ENCODE peak calls at places on chromosomes 12 and 14, in five cellular contexts. W, N, I, C and S are unnamed samples.

GRCh38 chr12:79023784-79024183 is 159.2 kb downstream of the SYT1 start:
- DNase-seq in W (no peak), N (no peak), I (no peak), C (no peak), S (no peak)

GRCh38 chr14:98798099-98798498 is 473.9 kb downstream of the BCL11B start:
- DNase-seq in W (peak; percentile 98), N (no peak), I (no peak), C (no peak), S (no peak)

GRCh38 chr12:129551441-129551840 is 352.4 kb downstream of the TMEM132D start:
- DNase-seq in W (no peak), N (no peak), I (no peak), C (no peak), S (no peak)

GRCh38 chr12:108611884-108612415 is 14.1 kb upstream of the TMEM119 start:
- DNase-seq in W (no peak), N (peak; percentile 78), I (peak; percentile 55), C (peak; percentile 93), S (peak; percentile 83)

GRCh38 chr14:105817971-105818711 is 291.8 kb downstream of the TMEM121 start:
- DNase-seq in W (no peak), N (no peak), I (no peak), C (no peak), S (no peak)

GRCh38 chr12:121025442-121026226 is 9.3 kb upstream of the C12orf43 start:
- DNase-seq in W (no peak), N (no peak), I (no peak), C (no peak), S (no peak)

GRCh38 chr12:27619308-27619707 is 76.9 kb upstream of the REP15 start:
- DNase-seq in W (no peak), N (no peak), I (no peak), C (no peak), S (peak; percentile 54)

GRCh38 chr14:96173646-96174475 is 30.8 kb upstream of the BDKRB2 start:
- DNase-seq in W (no peak), N (no peak), I (no peak), C (no peak), S (no peak)

GRCh38 chr12:126212827-126213226 is 1147.6 kb downstream of the AACS start:
- DNase-seq in W (no peak), N (no peak), I (no peak), C (no peak), S (no peak)

GRCh38 chr12:15596174-15596573 is 193.0 kb downstream of the EPS8 start:
- DNase-seq in W (no peak), N (no peak), I (no peak), C (no peak), S (no peak)

GRCh38 chr14:90559811-90560492 is 163.1 kb downstream of the CALM1 start:
- DNase-seq in W (no peak), N (no peak), I (no peak), C (no peak), S (peak; percentile 45)

GRCh38 chr14:88546621-88547385 is 8.0 kb downstream of the PTPN21 start:
- DNase-seq in W (no peak), N (no peak), I (no peak), C (no peak), S (no peak)

GRCh38 chr12:93857279-93857894 is 180.2 kb downstream of the CRADD start:
- DNase-seq in W (no peak), N (no peak), I (no peak), C (no peak), S (no peak)

GRCh38 chr12:46533723-46534122 is 161.2 kb upstream of the SLC38A2 start:
- DNase-seq in W (no peak), N (no peak), I (no peak), C (no peak), S (no peak)

GRCh38 chr12:13000616-13000934 is 510 bp upstream of the HEBP1 start:
- DNase-seq in W (peak; percentile 24), N (no peak), I (no peak), C (no peak), S (peak; percentile 73)

GRCh38 chr12:123132951-123133619 is 17.8 kb downstream of the PITPNM2 start:
- DNase-seq in W (peak; percentile 77), N (no peak), I (no peak), C (no peak), S (no peak)

GRCh38 chr12:52203126-52203921 is 11.5 kb upstream of the KRT80 start:
- DNase-seq in W (peak; percentile 92), N (no peak), I (no peak), C (peak; percentile 54), S (peak; percentile 69)

GRCh38 chr12:111775205-111776193 is 8.8 kb downstream of the ALDH2 start:
- DNase-seq in W (peak; percentile 65), N (no peak), I (no peak), C (peak; percentile 75), S (peak; percentile 93)

GRCh38 chr14:94102768-94103482 is 7.6 kb upstream of the IFI27 start:
- DNase-seq in W (no peak), N (no peak), I (no peak), C (peak; percentile 32), S (no peak)

GRCh38 chr14:99574099-99574880 is 29.7 kb downstream of the CCDC85C start:
- DNase-seq in W (no peak), N (no peak), I (no peak), C (peak; percentile 91), S (peak; percentile 97)

GRCh38 chr12:104672501-104673265 is 215.9 kb downstream of the CHST11 start:
- DNase-seq in W (no peak), N (no peak), I (no peak), C (peak; percentile 44), S (no peak)

GRCh38 chr12:49367381-49368239 is at the start of gene SPATS2:
- DNase-seq in W (no peak), N (no peak), I (no peak), C (peak; percentile 100), S (peak; percentile 98)

GRCh38 chr14:75373616-75374015 is 54.2 kb upstream of the JDP2 start:
- DNase-seq in W (no peak), N (no peak), I (no peak), C (no peak), S (no peak)